ENCODE peak calls at places on chromosomes 13 and 19, in four cellular contexts. X, B, Q and F are unnamed samples.

GRCh38 chr13:66558511-66558910 is 671.6 kb downstream of the PCDH9 start:
- DNase-seq in X (no peak), B (no peak), Q (no peak), F (no peak)

GRCh38 chr19:38211206-38211605 is 12.8 kb downstream of the DPF1 start:
- DNase-seq in Q (no peak), X (no peak), B (no peak), F (no peak)

GRCh38 chr13:95553614-95554385 is 1.3 kb downstream of the CLDN10 start:
- DNase-seq in Q (no peak), B (no peak), X (no peak), F (no peak)

GRCh38 chr13:90808838-90809237 is 538.6 kb upstream of the MIR17HG start:
- DNase-seq in Q (no peak), X (no peak), B (no peak), F (no peak)

GRCh38 chr13:20702945-20703784 is at the start of gene IL17D:
- DNase-seq in B (no peak), Q (peak; percentile 42), X (no peak), F (peak; percentile 57)

GRCh38 chr13:113509989-113510388 is 19.5 kb upstream of the DCUN1D2 start:
- DNase-seq in B (no peak), X (no peak), Q (no peak), F (no peak)

GRCh38 chr19:42965204-42965603 is 28.2 kb upstream of the PSG7 start:
- DNase-seq in X (no peak), B (no peak), Q (no peak), F (no peak)

GRCh38 chr19:39398297-39398864 is 7.2 kb downstream of the MED29 start:
- DNase-seq in B (peak; percentile 73), X (no peak), Q (no peak), F (no peak)

GRCh38 chr13:104875008-104875762 is 1660.3 kb downstream of the EFNB2 start:
- DNase-seq in X (no peak), Q (no peak), B (no peak), F (no peak)

GRCh38 chr19:19672816-19673215 is 4.2 kb downstream of the ZNF101 start:
- DNase-seq in B (no peak), X (no peak), Q (no peak), F (no peak)

GRCh38 chr13:113117956-113118327 is 4.7 kb upstream of the F10 start:
- DNase-seq in B (peak; percentile 10), Q (no peak), X (no peak), F (no peak)

GRCh38 chr13:32323912-32324311 is 8.6 kb downstream of the BRCA2 start:
- DNase-seq in Q (peak; percentile 43), X (no peak), B (no peak), F (no peak)

GRCh38 chr19:33431986-33432385 is 58.5 kb downstream of the CEBPG start:
- DNase-seq in B (no peak), Q (no peak), X (no peak), F (no peak)

GRCh38 chr13:91659583-91660415 is 261.4 kb downstream of the GPC5 start:
- DNase-seq in Q (no peak), X (no peak), B (no peak), F (no peak)

GRCh38 chr13:21529102-21529893 is 70.2 kb upstream of the ZDHHC20 start:
- DNase-seq in Q (no peak), B (no peak), X (no peak), F (no peak)

GRCh38 chr19:33241091-33241529 is 15.5 kb upstream of the SLC7A10 start:
- DNase-seq in X (no peak), Q (no peak), B (no peak), F (no peak)

GRCh38 chr13:20375871-20376270 is 143.8 kb upstream of the GJB6 start:
- DNase-seq in Q (no peak), X (no peak), B (no peak), F (no peak)

GRCh38 chr13:26320766-26321165 is 66.8 kb downstream of the CDK8 start:
- DNase-seq in B (no peak), X (no peak), Q (no peak), F (no peak)

DNA sequence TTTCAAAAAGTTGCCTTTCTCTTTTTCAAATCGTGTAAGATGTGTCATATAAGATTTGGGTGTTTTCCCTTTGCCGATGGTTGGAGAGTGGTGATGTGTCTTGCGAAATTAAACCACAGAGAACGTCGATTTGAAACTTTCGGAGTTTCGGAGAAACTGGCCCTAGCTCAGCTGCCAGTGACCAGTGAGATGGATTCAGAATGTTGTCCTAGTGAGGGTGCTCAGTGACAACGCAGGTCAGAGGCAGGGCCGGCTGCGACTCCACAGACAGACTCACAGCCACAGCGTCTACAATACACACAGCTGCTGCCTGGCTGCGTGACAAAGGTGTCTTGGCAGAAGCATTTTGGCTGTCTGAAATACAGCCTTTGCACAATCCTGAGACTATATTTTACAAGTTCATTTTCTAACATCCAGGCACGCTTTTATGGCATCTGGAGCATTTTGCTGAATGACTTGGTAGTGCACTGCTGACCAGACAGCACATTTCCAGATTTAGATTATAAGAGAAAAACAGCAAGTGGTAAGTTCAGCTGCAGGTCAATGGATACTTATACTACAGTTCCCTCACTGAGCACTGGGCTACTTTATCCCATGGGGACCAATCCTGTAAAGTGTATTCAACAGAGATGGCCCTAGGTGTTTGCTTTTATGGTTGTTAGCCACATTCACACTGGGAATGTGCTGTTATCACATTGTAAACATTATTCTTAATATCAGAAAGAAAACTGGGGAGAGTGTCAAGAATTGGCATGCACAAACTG is 207.5 kb downstream of the KCNRG start:
- DNase-seq in X (peak; percentile 54), B (peak; percentile 67), Q (no peak), F (no peak)
- TF ChIP-seq POLR2A in X (no peak), B (no peak), Q (no peak), F (no peak)

DNA sequence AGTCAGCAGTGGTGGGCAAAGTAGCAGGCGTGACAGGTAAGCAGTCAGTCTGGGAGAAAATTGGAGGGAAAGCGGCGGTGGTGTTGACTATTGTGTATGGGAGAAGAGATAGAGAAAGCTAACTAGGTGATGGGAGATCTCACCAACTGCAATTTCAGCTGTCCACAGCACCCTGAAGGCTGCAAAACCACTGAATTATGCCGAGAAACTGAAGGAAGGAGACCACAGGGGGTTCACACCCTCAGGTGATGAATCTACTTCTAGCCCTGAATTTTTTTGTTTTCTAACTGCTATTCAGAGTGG is 631.5 kb downstream of the UQCRFS1 start:
- DNase-seq in X (no peak), Q (no peak), B (no peak), F (no peak)
- TF ChIP-seq POLR2AphosphoS5 in X (no peak), Q (no peak), B (no peak), F (no peak)

GRCh38 chr19:14689598-14690503 is at the start of gene ZNF333:
- DNase-seq in X (peak; percentile 92), B (peak; percentile 98), Q (peak; percentile 88), F (peak; percentile 82)
- TF ChIP-seq POLR2A in X (no peak), B (no peak), Q (peak; percentile 74), F (peak; percentile 94)

DNA sequence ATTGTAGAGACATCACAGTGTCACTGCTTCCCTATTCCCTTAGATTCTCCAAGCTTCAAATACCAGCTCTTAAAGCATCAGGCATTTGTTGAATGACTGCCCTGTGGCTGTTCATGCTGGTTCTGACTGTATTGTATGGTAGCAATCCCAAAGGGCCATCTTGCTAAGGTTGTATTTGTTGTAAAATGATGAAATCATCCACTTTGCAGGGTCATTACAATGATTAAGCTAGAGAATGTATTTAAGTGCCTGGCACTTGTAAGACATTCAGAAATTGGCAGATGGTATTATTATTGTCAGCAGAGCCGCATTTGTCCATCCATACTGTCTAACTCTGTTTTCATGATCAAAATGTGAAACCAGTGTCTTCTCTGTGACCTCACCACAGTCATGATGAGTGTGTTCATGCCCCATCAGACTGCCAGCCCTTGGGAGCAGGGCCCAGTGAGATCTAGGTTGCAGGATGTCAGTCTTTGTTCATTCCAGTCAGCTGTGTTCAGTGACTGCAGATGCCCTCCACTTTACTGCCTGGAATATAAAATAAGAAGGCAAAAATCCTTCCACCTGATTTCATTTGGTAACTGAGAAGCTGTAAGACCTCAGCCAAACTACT is 86.1 kb downstream of the DHRS12 start:
- DNase-seq in X (no peak), B (no peak), Q (no peak), F (no peak)
- TF ChIP-seq POLR2AphosphoS5 in X (no peak), B (no peak), Q (no peak), F (no peak)

GRCh38 chr19:4909897-4910593 is 744 bp downstream of the UHRF1 start:
- DNase-seq in X (peak; percentile 90), B (peak; percentile 93), Q (peak; percentile 87), F (peak; percentile 97)

GRCh38 chr19:4910594-4911273 is 1.4 kb downstream of the UHRF1 start:
- DNase-seq in Q (peak; percentile 40), B (no peak), X (no peak), F (no peak)

GRCh38 chr19:4913996-4914735 is 4.9 kb downstream of the UHRF1 start:
- DNase-seq in B (no peak), Q (no peak), X (no peak), F (no peak)

GRCh38 chr19:4911314-4911713 is 2.0 kb downstream of the UHRF1 start:
- DNase-seq in Q (no peak), X (no peak), B (no peak), F (no peak)

DNA sequence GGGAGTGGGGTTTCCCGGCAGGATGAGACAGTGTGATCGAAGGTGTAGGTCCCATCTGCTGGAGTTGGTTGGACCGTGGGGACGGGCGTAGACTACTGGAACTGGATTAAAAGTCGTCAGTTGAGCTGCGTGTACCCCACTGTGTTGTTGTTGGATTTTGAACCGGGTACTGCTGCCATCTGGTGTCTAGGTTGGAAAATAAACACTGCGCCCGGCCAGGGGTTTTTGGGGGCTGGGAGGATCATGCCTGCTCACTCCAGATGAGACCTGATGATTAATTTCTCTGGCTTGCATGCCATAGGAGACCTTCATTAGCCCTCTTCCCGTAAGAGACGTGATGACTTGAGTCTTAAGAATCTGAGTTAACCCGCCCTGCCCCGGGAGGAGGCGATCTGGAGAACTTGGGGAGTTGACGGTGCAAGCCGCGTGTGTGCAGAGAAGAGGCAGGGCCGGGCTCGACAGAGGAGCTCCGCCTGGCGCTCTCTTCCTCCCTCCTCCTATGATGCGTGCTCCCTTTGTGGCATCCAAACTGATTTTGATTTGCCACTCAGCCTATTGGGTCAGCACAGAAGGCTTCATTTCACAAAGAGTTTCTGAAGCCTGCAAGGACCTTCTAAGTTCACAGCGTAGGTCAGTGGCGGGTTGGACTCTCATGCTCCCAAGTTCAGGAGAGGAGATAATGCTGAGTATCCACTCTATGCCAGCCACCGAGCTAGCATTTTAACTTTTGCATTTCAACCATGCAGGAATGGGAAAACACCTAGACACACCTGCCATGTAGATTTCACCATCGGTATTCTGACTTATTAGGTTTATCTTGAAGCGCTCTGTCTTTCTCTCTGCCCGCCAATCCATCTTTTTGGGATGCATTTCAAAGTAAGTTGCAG is 2.7 kb downstream of the UHRF1 start:
- DNase-seq in Q (peak; percentile 83), B (peak; percentile 52), X (peak; percentile 36), F (no peak)
- TF ChIP-seq POLR2A in Q (peak; percentile 61), B (no peak), X (no peak), F (no peak)

DNA sequence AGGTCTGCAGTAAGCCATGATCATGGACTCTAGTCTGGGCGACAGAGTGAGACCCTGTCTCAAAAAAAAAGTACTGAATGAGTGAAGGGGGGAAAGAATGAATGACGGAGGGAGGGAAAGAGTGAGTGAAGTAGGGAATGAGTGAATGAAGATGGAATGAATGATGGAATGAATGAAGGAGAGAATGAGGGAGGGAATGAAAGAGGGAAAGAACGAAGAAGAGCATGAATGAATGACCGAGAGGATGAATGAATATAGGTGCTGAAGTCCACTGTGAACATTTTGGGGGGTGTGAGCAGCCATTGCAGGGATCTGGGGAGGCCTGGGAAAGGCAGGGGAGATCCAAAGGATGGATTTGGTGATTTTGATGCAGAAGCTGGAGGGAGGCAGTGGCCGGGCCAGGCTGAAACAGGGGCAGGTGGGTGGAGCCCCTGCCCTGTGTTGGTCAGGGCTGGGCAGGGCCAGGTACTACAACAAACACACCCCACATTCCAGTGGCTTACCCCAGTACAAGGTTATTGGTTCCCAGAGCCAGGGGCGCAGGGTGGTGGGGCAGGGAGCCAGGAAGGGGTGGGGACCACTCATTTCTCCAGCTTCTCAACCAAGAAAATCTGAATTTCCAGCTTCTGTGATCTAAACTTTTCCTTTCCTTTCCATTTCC is 14.3 kb downstream of the SLC27A1 start:
- DNase-seq in Q (no peak), B (no peak), X (no peak), F (no peak)
- TF ChIP-seq POLR2AphosphoS5 in Q (no peak), B (no peak), X (no peak), F (no peak)

GRCh38 chr19:6424190-6424938 is at the start of gene KHSRP:
- DNase-seq in X (no peak), Q (no peak), B (no peak), F (no peak)
- TF ChIP-seq POLR2A in X (peak; percentile 40), Q (no peak), B (no peak), F (peak; percentile 65)